ENCODE peak calls at places on chromosomes 1 and 21, in eight cellular contexts. A, W, T, M, H, X, U and C are unnamed samples.

GRCh38 chr1:203768158-203768725 is 3.3 kb downstream of the LAX1 start:
- DNase-seq in A (no peak), W (no peak), T (no peak), M (no peak), H (no peak), X (no peak), U (no peak), C (no peak)

GRCh38 chr1:243620096-243620495 is 229.9 kb downstream of the AKT3 start:
- DNase-seq in A (no peak), W (no peak), T (no peak), M (no peak), H (no peak), X (no peak), U (no peak), C (no peak)

GRCh38 chr1:162144853-162145252 is 75.4 kb downstream of the NOS1AP start:
- DNase-seq in A (no peak), W (no peak), T (no peak), M (no peak), H (no peak), X (no peak), U (no peak), C (no peak)

GRCh38 chr1:116580446-116581322 is 9.9 kb upstream of the CD58 start:
- DNase-seq in A (no peak), W (no peak), T (no peak), M (no peak), H (no peak), X (no peak), U (no peak), C (no peak)

GRCh38 chr1:11071463-11072215 is 11.8 kb upstream of the SRM start:
- DNase-seq in A (no peak), W (no peak), T (no peak), M (no peak), H (no peak), X (no peak), U (no peak), C (no peak)

GRCh38 chr1:58784758-58785423 is 1.0 kb upstream of the JUN start:
- DNase-seq in A (peak; percentile 80), W (peak; percentile 93), T (peak; percentile 85), M (peak; percentile 46), H (peak; percentile 76), X (peak; percentile 95), U (peak; percentile 86), C (peak; percentile 88)

GRCh38 chr1:9426291-9426711 is 113.0 kb upstream of the SLC25A33 start:
- DNase-seq in A (no peak), W (no peak), T (no peak), M (peak; percentile 48), H (peak; percentile 78), X (no peak), U (no peak), C (peak; percentile 89)

GRCh38 chr21:22235866-22236590 is 1237.8 kb downstream of the NCAM2 start:
- DNase-seq in A (no peak), W (no peak), T (no peak), M (no peak), H (no peak), X (no peak), U (no peak), C (no peak)

GRCh38 chr1:206447792-206448191 is 22.5 kb upstream of the IKBKE start:
- DNase-seq in A (no peak), W (no peak), T (no peak), M (no peak), H (no peak), X (no peak), U (no peak), C (no peak)

GRCh38 chr1:59108481-59109317 is 188.2 kb upstream of the FGGY start:
- DNase-seq in A (no peak), W (no peak), T (no peak), M (no peak), H (no peak), X (no peak), U (no peak), C (no peak)

GRCh38 chr1:18385239-18385790 is 95.4 kb upstream of the KLHDC7A start:
- DNase-seq in A (peak; percentile 9), W (no peak), T (no peak), M (no peak), H (peak; percentile 18), X (peak; percentile 76), U (no peak), C (no peak)

GRCh38 chr21:33021150-33021549 is 4.6 kb upstream of the OLIG2 start:
- DNase-seq in A (no peak), W (no peak), T (no peak), M (no peak), H (no peak), X (no peak), U (no peak), C (no peak)

GRCh38 chr1:108814343-108815125 is 42.4 kb downstream of the AKNAD1 start:
- DNase-seq in A (no peak), W (no peak), T (no peak), M (no peak), H (no peak), X (no peak), U (no peak), C (no peak)

GRCh38 chr1:180503274-180503862 is 991 bp upstream of the ACBD6 start:
- DNase-seq in A (no peak), W (no peak), T (no peak), M (no peak), H (no peak), X (no peak), U (no peak), C (no peak)

GRCh38 chr1:34549199-34549598 is 205.6 kb upstream of the GJB5 start:
- DNase-seq in A (no peak), W (no peak), T (peak; percentile 74), M (no peak), H (peak; percentile 12), X (peak; percentile 62), U (no peak), C (no peak)

GRCh38 chr1:206557636-206558473 is 50.5 kb downstream of the RASSF5 start:
- DNase-seq in A (no peak), W (no peak), T (peak; percentile 44), M (no peak), H (peak; percentile 42), X (no peak), U (no peak), C (peak; percentile 55)

GRCh38 chr1:152448095-152448494 is 34.0 kb upstream of the CRNN start:
- DNase-seq in A (no peak), W (no peak), T (no peak), M (no peak), H (no peak), X (no peak), U (no peak), C (peak; percentile 21)

GRCh38 chr1:14626869-14627607 is 28.6 kb downstream of the KAZN start:
- DNase-seq in A (no peak), W (no peak), T (no peak), M (no peak), H (no peak), X (peak; percentile 15), U (no peak), C (no peak)

GRCh38 chr1:110205156-110205555 is 5.0 kb upstream of the KCNC4 start:
- DNase-seq in A (no peak), W (no peak), T (no peak), M (no peak), H (no peak), X (no peak), U (no peak), C (no peak)

GRCh38 chr1:51567653-51568052 is 48.6 kb upstream of the EPS15 start:
- DNase-seq in A (no peak), W (peak; percentile 64), T (no peak), M (no peak), H (no peak), X (no peak), U (peak; percentile 30), C (no peak)

GRCh38 chr1:12618661-12619395 is 818 bp upstream of the DHRS3 start:
- DNase-seq in A (peak; percentile 47), W (peak; percentile 86), T (peak; percentile 86), M (peak; percentile 56), H (peak; percentile 81), X (peak; percentile 91), U (no peak), C (peak; percentile 73)

GRCh38 chr1:925532-926421 is 2.1 kb downstream of the SAMD11 start:
- DNase-seq in A (no peak), W (no peak), T (no peak), M (no peak), H (no peak), X (peak; percentile 73), U (no peak), C (no peak)

GRCh38 chr1:44802306-44803061 is 2.3 kb downstream of the PLK3 start:
- DNase-seq in A (no peak), W (no peak), T (peak; percentile 16), M (no peak), H (no peak), X (peak; percentile 16), U (no peak), C (no peak)

GRCh38 chr1:39189592-39190041 is 14.9 kb upstream of the MACF1 start:
- DNase-seq in A (no peak), W (peak; percentile 66), T (peak; percentile 37), M (no peak), H (no peak), X (no peak), U (no peak), C (no peak)

GRCh38 chr1:159900086-159900680 is at the start of gene CFAP45:
- DNase-seq in A (no peak), W (peak; percentile 85), T (peak; percentile 96), M (no peak), H (no peak), X (peak; percentile 95), U (no peak), C (no peak)

GRCh38 chr1:205631010-205631726 is 643 bp downstream of the ELK4 start:
- DNase-seq in A (peak; percentile 31), W (peak; percentile 68), T (peak; percentile 82), M (peak; percentile 65), H (peak; percentile 79), X (peak; percentile 90), U (peak; percentile 34), C (peak; percentile 93)

GRCh38 chr1:34785231-34785874 is 4.3 kb downstream of the GJB3 start:
- DNase-seq in A (no peak), W (no peak), T (no peak), M (no peak), H (no peak), X (no peak), U (no peak), C (no peak)

GRCh38 chr1:113976609-113977278 is 2.5 kb upstream of the OLFML3 start:
- DNase-seq in A (no peak), W (peak; percentile 52), T (peak; percentile 17), M (no peak), H (no peak), X (peak; percentile 47), U (no peak), C (no peak)

GRCh38 chr1:174414205-174414604 is 33.6 kb upstream of the GPR52 start:
- DNase-seq in A (no peak), W (no peak), T (no peak), M (no peak), H (no peak), X (no peak), U (no peak), C (no peak)

GRCh38 chr1:82565146-82565545 is 764.4 kb downstream of the ADGRL2 start:
- DNase-seq in A (no peak), W (peak; percentile 90), T (peak; percentile 70), M (no peak), H (no peak), X (peak; percentile 19), U (no peak), C (no peak)

GRCh38 chr1:171852273-171852672 is 11.0 kb downstream of the DNM3 start:
- DNase-seq in A (no peak), W (peak; percentile 2), T (no peak), M (no peak), H (no peak), X (no peak), U (no peak), C (no peak)

GRCh38 chr1:244862354-244862698 is 2.0 kb downstream of the HNRNPU start:
- DNase-seq in A (no peak), W (no peak), T (peak; percentile 50), M (no peak), H (no peak), X (no peak), U (no peak), C (no peak)

GRCh38 chr1:26021647-26022403 is at the start of gene EXTL1:
- DNase-seq in A (peak; percentile 47), W (peak; percentile 40), T (no peak), M (no peak), H (no peak), X (no peak), U (no peak), C (no peak)

GRCh38 chr1:246724725-246725095 is 501 bp downstream of the SCCPDH start:
- DNase-seq in A (no peak), W (peak; percentile 26), T (peak; percentile 41), M (no peak), H (peak; percentile 15), X (peak; percentile 57), U (no peak), C (peak; percentile 26)